ENCODE peak calls at places on chromosome 18, in seven cellular contexts. Z, G, Y, X, R, E and S are unnamed samples. For H3K36me3, the result is how much of the 10 kb centered on the place peaks cover.

GRCh38 chr18:52045946-52046345 is 294.1 kb upstream of the DCC start:
- DNase-seq in X (no peak), Y (no peak), G (no peak), R (no peak), E (no peak), Z (no peak), S (no peak)

GRCh38 chr18:50069422-50069821 is 125.5 kb downstream of the MYO5B start:
- DNase-seq in Z (no peak), R (no peak), G (no peak), Y (no peak), X (no peak), E (no peak), S (no peak)

GRCh38 chr18:9094307-9095226 is 7.9 kb upstream of the NDUFV2 start:
- DNase-seq in R (no peak), Z (no peak), Y (no peak), E (no peak), G (no peak), X (peak), S (peak)

GRCh38 chr18:60812921-60813320 is 440.3 kb upstream of the MC4R start:
- DNase-seq in G (no peak), Y (no peak), X (no peak), R (no peak), E (no peak), Z (no peak), S (no peak)

GRCh38 chr18:21313576-21313975 is 71.5 kb downstream of the GREB1L start:
- DNase-seq in R (no peak), Y (no peak), E (no peak), X (no peak), G (no peak), Z (no peak), S (no peak)

GRCh38 chr18:41690332-41691110 is 264.5 kb upstream of the PIK3C3 start:
- DNase-seq in E (no peak), G (no peak), Y (no peak), R (no peak), X (peak), Z (no peak), S (no peak)

GRCh38 chr18:73979742-73980141 is 167.9 kb downstream of the FBXO15 start:
- DNase-seq in G (no peak), Y (no peak), R (no peak), Z (no peak), X (no peak), E (no peak), S (peak)

GRCh38 chr18:13658444-13659204 is 67.7 kb downstream of the FAM210A start:
- DNase-seq in Y (no peak), Z (no peak), G (no peak), E (no peak), X (no peak), R (no peak), S (no peak)

GRCh38 chr18:54740146-54740844 is 88.0 kb upstream of the RAB27B start:
- DNase-seq in X (no peak), Y (no peak), R (no peak), E (no peak), Z (no peak), G (no peak), S (no peak)

GRCh38 chr18:54877076-54877475 is 48.8 kb downstream of the RAB27B start:
- DNase-seq in E (no peak), X (no peak), Y (no peak), G (no peak), Z (no peak), R (no peak), S (no peak)

GRCh38 chr18:48468151-48468550 is 59.0 kb upstream of the ZBTB7C start:
- DNase-seq in Y (no peak), E (peak), R (no peak), Z (no peak), G (no peak), X (no peak), S (no peak)

GRCh38 chr18:66575263-66575662 is 28.6 kb downstream of the CDH19 start:
- DNase-seq in G (no peak), E (no peak), Z (no peak), Y (no peak), X (no peak), R (no peak), S (no peak)

GRCh38 chr18:59467497-59467896 is 108.4 kb upstream of the LMAN1 start:
- DNase-seq in X (no peak), E (no peak), Y (no peak), G (no peak), Z (no peak), R (no peak), S (no peak)

GRCh38 chr18:60936101-60936500 is 397.1 kb upstream of the CDH20 start:
- DNase-seq in X (no peak), E (no peak), R (no peak), Y (no peak), Z (no peak), G (no peak), S (no peak)

GRCh38 chr18:69974365-69974764 is 26.7 kb upstream of the CD226 start:
- DNase-seq in Y (no peak), G (no peak), X (peak), R (no peak), Z (no peak), E (no peak), S (peak)

GRCh38 chr18:34287825-34288224 is 63.1 kb upstream of the NOL4 start:
- DNase-seq in E (no peak), Z (no peak), X (no peak), G (no peak), R (no peak), Y (no peak), S (no peak)

GRCh38 chr18:32048507-32049091 is 30.0 kb downstream of the RNF125 start:
- DNase-seq in E (peak), Y (peak), G (no peak), R (peak), X (peak), Z (peak), S (no peak)

GRCh38 chr18:79529296-79529695 is 133.6 kb downstream of the NFATC1 start:
- DNase-seq in X (no peak), E (no peak), Z (no peak), R (peak), G (no peak), Y (no peak), S (no peak)

GRCh38 chr18:45440246-45440645 is 175.0 kb upstream of the SLC14A2 start:
- DNase-seq in R (no peak), G (no peak), X (no peak), E (no peak), Y (no peak), Z (no peak), S (no peak)

GRCh38 chr18:45962461-45962860 is 4.7 kb downstream of the EPG5 start:
- DNase-seq in Y (no peak), G (no peak), Z (no peak), E (no peak), X (peak), R (no peak), S (no peak)

GRCh38 chr18:74378179-74378682 is 62.6 kb downstream of the C18orf63 start:
- DNase-seq in G (no peak), X (no peak), Z (peak), Y (no peak), R (no peak), E (peak), S (peak)

GRCh38 chr18:49061239-49061905 is 110.6 kb upstream of the SMAD7 start:
- DNase-seq in G (no peak), Z (no peak), Y (no peak), X (no peak), R (no peak), E (no peak), S (no peak)

GRCh38 chr18:13562494-13563029 is 163.8 kb downstream of the FAM210A start:
- DNase-seq in R (no peak), E (no peak), Z (no peak), X (no peak), Y (no peak), G (no peak), S (no peak)

GRCh38 chr18:33051397-33051796 is 278.6 kb upstream of the KLHL14 start:
- DNase-seq in E (no peak), R (no peak), X (no peak), Z (no peak), Y (no peak), G (no peak), S (no peak)

GRCh38 chr18:48827321-48828200 is 123.2 kb downstream of the SMAD7 start:
- DNase-seq in Z (peak), R (peak), G (peak), Y (no peak), E (peak), X (peak), S (no peak)

GRCh38 chr18:67600781-67601180 is 84.3 kb upstream of the DSEL start:
- DNase-seq in Z (no peak), X (no peak), R (no peak), Y (no peak), G (no peak), E (no peak), S (no peak)

GRCh38 chr18:51149605-51150429 is 47.7 kb downstream of the MEX3C start:
- DNase-seq in G (no peak), E (no peak), R (no peak), X (peak), Y (no peak), Z (no peak), S (peak)

GRCh38 chr18:60892441-60892840 is 440.8 kb upstream of the CDH20 start:
- DNase-seq in E (no peak), Y (no peak), Z (no peak), X (no peak), G (no peak), R (no peak), S (no peak)

GRCh38 chr18:74897971-74898657 is 300.4 kb downstream of the ZNF407 start:
- DNase-seq in Z (no peak), R (no peak), X (peak), G (no peak), E (no peak), Y (no peak), S (no peak)

GRCh38 chr18:73842795-73843394 is 304.7 kb downstream of the FBXO15 start:
- DNase-seq in G (peak), R (no peak), Y (peak), Z (no peak), E (no peak), X (peak), S (no peak)

GRCh38 chr18:35378206-35378795 is 1.2 kb upstream of the ZNF396 start:
- DNase-seq in R (no peak), Y (no peak), Z (no peak), X (no peak), E (no peak), G (no peak), S (no peak)

GRCh38 chr18:58087928-58088722 is 44.1 kb downstream of the NEDD4L start:
- DNase-seq in R (no peak), G (no peak), Z (no peak), X (no peak), E (no peak), Y (peak), S (no peak)

GRCh38 chr18:28110924-28111323 is 66.0 kb downstream of the CDH2 start:
- DNase-seq in Y (no peak), G (no peak), X (no peak), E (no peak), Z (no peak), R (no peak), S (no peak)

GRCh38 chr18:28114472-28114871 is 62.5 kb downstream of the CDH2 start:
- DNase-seq in X (peak), Y (no peak), E (no peak), R (no peak), Z (no peak), G (no peak), S (no peak)

GRCh38 chr18:28109781-28110460 is 67.0 kb downstream of the CDH2 start:
- DNase-seq in Z (no peak), X (no peak), G (no peak), E (no peak), Y (no peak), R (no peak), S (no peak)

GRCh38 chr18:28113271-28114023 is 63.5 kb downstream of the CDH2 start:
- DNase-seq in X (no peak), Z (no peak), Y (no peak), E (no peak), R (no peak), G (no peak), S (no peak)

DNA sequence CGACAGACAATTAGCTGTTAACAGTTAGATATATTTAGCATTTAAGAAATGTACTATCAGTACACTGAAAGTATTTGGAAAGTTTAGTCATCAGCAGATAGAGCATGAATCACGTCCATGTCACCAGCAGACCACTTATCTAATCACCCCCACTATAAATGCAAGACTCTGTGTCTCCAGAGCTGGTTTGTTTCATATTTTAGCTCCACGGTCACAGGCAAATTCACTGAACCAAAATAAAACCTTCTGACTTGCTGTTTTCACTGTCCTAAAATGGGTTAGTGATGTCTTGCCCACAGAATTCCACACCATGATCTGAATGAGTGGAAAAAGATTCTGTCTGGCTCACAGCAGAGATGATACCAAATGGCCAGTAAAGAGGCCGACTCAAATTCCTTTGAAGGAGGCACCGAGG is 64.9 kb downstream of the CDH2 start:
- DNase-seq in E (no peak), X (peak), Z (no peak), G (no peak), Y (no peak), R (no peak), S (no peak)
- H3K27ac ChIP-seq in E (peak), X (peak), Z (no peak), G (no peak), Y (no peak), R (no peak), S (no peak)

DNA sequence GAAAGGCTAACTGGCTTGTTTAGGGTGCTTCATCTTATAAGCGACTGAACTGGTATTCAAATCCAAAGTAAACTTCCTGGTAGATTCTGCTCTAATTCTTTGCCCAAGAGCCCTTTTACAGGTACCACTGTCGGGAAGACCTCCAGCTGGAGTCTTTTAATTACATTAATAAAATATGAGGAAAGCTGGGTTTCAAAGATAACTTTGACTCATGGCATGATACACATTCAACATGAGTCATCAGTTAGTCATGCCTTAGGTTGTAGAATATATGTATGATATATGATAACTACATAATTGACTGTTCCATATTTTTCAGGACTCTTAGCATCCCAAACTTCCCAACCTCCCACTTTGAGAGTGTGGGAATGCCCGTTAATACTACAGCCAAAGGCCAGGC is 32.3 kb downstream of the ZCCHC2 start:
- DNase-seq in G (no peak), Z (no peak), R (no peak), E (no peak), Y (no peak), X (peak), S (no peak)
- H3K36me3 ChIP-seq in G (half or more), Z (half or more), R (under half), E (half or more), Y (half or more), X (under half), S (under half)

GRCh38 chr18:12012697-12013096 is 31.4 kb downstream of the IMPA2 start:
- DNase-seq in G (no peak), R (no peak), Z (no peak), Y (no peak), X (no peak), E (no peak), S (no peak)
- H3K27ac ChIP-seq in G (no peak), R (no peak), Z (peak), Y (no peak), X (no peak), E (peak), S (no peak)

GRCh38 chr18:38886235-38886634 is 1320.6 kb upstream of the CELF4 start:
- DNase-seq in G (no peak), R (no peak), Y (no peak), E (no peak), X (no peak), Z (no peak), S (no peak)

GRCh38 chr18:38886852-38887670 is 1321.5 kb upstream of the CELF4 start:
- DNase-seq in R (no peak), G (no peak), Y (no peak), X (no peak), E (no peak), Z (no peak), S (no peak)

GRCh38 chr18:38887671-38888020 is 1322.0 kb upstream of the CELF4 start:
- DNase-seq in Z (no peak), R (no peak), E (no peak), Y (no peak), G (no peak), X (no peak), S (no peak)

DNA sequence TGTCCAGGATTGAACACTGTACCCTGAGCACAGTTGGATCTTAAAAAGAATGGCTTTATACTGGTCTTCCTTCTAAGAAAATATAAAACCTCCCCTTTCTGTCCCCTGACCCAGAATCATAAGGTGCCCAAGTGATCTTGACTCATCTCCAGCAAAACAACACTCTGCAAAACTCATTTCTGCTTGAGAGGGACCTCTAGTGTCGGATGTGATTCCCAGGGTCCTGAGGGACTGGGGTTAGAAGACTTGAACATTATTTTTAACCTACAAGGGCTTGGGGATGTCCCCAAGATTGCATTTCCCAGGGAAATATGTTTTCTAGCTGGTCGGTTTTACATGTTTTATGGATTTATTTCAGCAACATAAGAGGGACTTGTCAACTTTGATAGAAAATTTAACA is 1318.5 kb upstream of the CELF4 start:
- DNase-seq in X (no peak), E (no peak), R (no peak), Y (no peak), G (no peak), Z (no peak), S (no peak)
- H3K36me3 ChIP-seq in X (under half), E (under half), R (under half), Y (under half), G (under half), Z (under half), S (under half)

DNA sequence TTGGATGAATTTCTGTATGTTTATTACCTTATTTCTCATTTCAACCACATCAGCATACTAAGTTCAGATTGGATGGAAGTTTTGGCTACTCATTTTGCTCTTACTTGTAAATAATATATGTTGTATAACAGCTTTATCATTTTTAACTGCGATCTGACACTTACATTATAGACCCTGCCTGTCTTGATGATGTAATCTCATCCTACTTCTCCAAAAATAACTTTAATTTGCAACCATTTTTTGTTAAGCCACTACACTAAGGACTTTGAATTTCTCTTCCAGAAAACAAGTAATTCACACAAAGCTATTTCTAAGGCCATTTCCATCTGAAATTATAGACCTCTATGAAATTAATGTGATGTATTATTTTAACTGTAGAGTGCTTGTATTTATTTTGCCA is 240.7 kb downstream of the WDR7 start:
- DNase-seq in Z (no peak), G (no peak), R (no peak), E (no peak), Y (no peak), X (no peak), S (no peak)
- H3K27ac ChIP-seq in Z (no peak), G (no peak), R (no peak), E (no peak), Y (no peak), X (peak), S (no peak)

GRCh38 chr18:24173997-24174396 is 35.1 kb downstream of the CABYR start:
- DNase-seq in Z (no peak), X (no peak), Y (no peak), R (no peak), G (no peak), E (no peak), S (no peak)

GRCh38 chr18:24168496-24168895 is 29.6 kb downstream of the CABYR start:
- DNase-seq in Y (no peak), R (no peak), X (no peak), Z (no peak), E (no peak), G (no peak), S (no peak)

DNA sequence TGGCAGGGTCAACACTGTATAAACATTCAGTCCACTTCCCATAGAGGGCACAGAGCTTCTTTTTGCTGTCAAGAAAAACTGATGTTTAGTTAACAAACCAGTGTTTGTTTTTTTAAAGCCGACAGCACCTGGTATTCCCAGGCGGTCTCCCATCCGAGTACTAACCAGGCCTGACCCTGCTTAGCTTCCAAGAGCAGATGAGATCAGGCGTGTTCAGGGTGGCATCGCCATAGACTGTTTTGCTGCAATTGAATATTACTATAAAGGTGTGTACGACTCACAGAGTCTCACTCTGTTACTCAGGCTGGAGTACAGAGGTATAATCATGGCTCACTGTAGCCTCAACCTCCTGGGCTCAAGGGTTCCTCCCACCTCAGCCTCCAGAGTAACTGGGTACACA is 31.5 kb downstream of the CABYR start:
- DNase-seq in Z (no peak), R (no peak), X (no peak), Y (no peak), G (no peak), E (no peak), S (no peak)
- H3K36me3 ChIP-seq in Z (half or more), R (under half), X (under half), Y (under half), G (under half), E (under half), S (under half)

GRCh38 chr18:76554788-76555187 is 59.7 kb upstream of the ZNF516 start:
- DNase-seq in Y (no peak), X (no peak), Z (no peak), R (no peak), G (no peak), E (peak), S (no peak)
- H3K27ac ChIP-seq in Y (no peak), X (no peak), Z (no peak), R (no peak), G (no peak), E (no peak), S (no peak)

GRCh38 chr18:10748641-10749040 is 222.8 kb downstream of the NAPG start:
- DNase-seq in G (no peak), Y (no peak), Z (no peak), X (peak), R (no peak), E (no peak), S (no peak)
- H3K36me3 ChIP-seq in G (under half), Y (under half), Z (under half), X (under half), R (under half), E (under half), S (under half)